ENCODE peak calls at places on chromosomes 12 and 14, in eight cellular contexts. E is NCI-H510A treated with DMSO at 0.1 percent for 48 hours; B is cardiac fibroblast; F is T47D; X is NCI-H748 treated with DMSO at 0.1 percent for 48 hours; T is CD8-positive, alpha-beta T cell; S is islet precursor cell; A is mammary epithelial cell. R is an unnamed sample.

GRCh38 chr14:53954551-53955233 is 1.9 kb downstream of the BMP4 start:
- DNase-seq in T (no peak), X (no peak), B (peak), E (no peak), A (peak), S (no peak), F (peak), R (peak)

GRCh38 chr14:43022094-43022800 is 1415.6 kb downstream of the LRFN5 start:
- DNase-seq in F (no peak), E (no peak), X (no peak), T (no peak), B (no peak), A (no peak), S (no peak), R (no peak)

GRCh38 chr12:386651-387050 is 2.5 kb downstream of the KDM5A start:
- DNase-seq in E (no peak), X (no peak), S (no peak), B (peak), F (peak), T (no peak), A (peak), R (peak)

GRCh38 chr12:43835264-43835655 is 621 bp upstream of the TMEM117 start:
- DNase-seq in S (no peak), T (no peak), E (no peak), B (peak), F (no peak), A (no peak), X (no peak), R (peak)

GRCh38 chr12:122990961-122991622 is 10.6 kb downstream of the ARL6IP4 start:
- DNase-seq in E (no peak), T (no peak), F (no peak), X (no peak), B (no peak), S (no peak), A (no peak), R (no peak)

GRCh38 chr12:112524676-112525425 is 106.1 kb downstream of the PTPN11 start:
- DNase-seq in T (no peak), F (peak), E (no peak), X (no peak), B (peak), A (peak), S (peak), R (peak)

GRCh38 chr12:68572650-68573049 is 38.0 kb upstream of the RAP1B start:
- DNase-seq in S (no peak), X (no peak), T (no peak), F (no peak), A (no peak), E (no peak), B (no peak), R (peak)

GRCh38 chr14:95255487-95255886 is 64.2 kb downstream of the CLMN start:
- DNase-seq in F (peak), X (peak), B (peak), T (no peak), S (peak), E (peak), A (peak), R (peak)

GRCh38 chr14:33954016-33954598 is 3.2 kb upstream of the EGLN3 start:
- DNase-seq in S (no peak), B (no peak), A (no peak), E (no peak), T (no peak), X (no peak), F (no peak), R (no peak)

GRCh38 chr14:28779416-28779941 is 12.9 kb downstream of the FOXG1 start:
- DNase-seq in X (no peak), F (no peak), A (no peak), S (no peak), E (no peak), B (no peak), T (no peak), R (no peak)

GRCh38 chr12:5748027-5748426 is 197.0 kb downstream of the ANO2 start:
- DNase-seq in X (no peak), B (no peak), E (no peak), A (no peak), S (no peak), T (no peak), F (no peak), R (no peak)

GRCh38 chr14:24377126-24377525 is 9.1 kb downstream of the NFATC4 start:
- DNase-seq in A (no peak), T (no peak), B (no peak), E (peak), X (no peak), S (no peak), F (no peak), R (no peak)

GRCh38 chr12:110281549-110282342 is 699 bp downstream of the ATP2A2 start:
- DNase-seq in T (peak), A (peak), E (peak), S (peak), X (no peak), F (peak), B (peak), R (peak)

GRCh38 chr14:98130691-98131090 is 1141.3 kb downstream of the BCL11B start:
- DNase-seq in X (no peak), F (no peak), B (no peak), E (no peak), S (no peak), A (peak), T (no peak), R (no peak)

GRCh38 chr12:116910645-116911449 is at the start of gene FBXW8:
- DNase-seq in X (peak), S (peak), B (peak), E (peak), T (peak), A (peak), F (peak), R (peak)

GRCh38 chr12:15982071-15982470 is 70.9 kb downstream of the DERA start:
- DNase-seq in X (no peak), F (no peak), A (no peak), S (no peak), B (no peak), T (no peak), E (no peak), R (peak)

GRCh38 chr12:124379938-124380754 is 85.3 kb downstream of the RFLNA start:
- DNase-seq in X (no peak), F (no peak), E (no peak), S (peak), B (peak), T (no peak), A (peak), R (peak)

GRCh38 chr12:78185651-78186050 is 355.0 kb downstream of the NAV3 start:
- DNase-seq in S (no peak), X (no peak), A (no peak), B (no peak), T (no peak), E (no peak), F (no peak), R (no peak)

GRCh38 chr12:10716704-10717315 is 6.3 kb downstream of the YBX3 start:
- DNase-seq in A (peak), S (peak), E (no peak), T (no peak), F (peak), X (no peak), B (peak), R (peak)

GRCh38 chr14:51613436-51613835 is 38.3 kb upstream of the FRMD6 start:
- DNase-seq in S (no peak), T (no peak), F (no peak), E (no peak), A (no peak), B (no peak), X (no peak), R (no peak)

GRCh38 chr12:65568517-65568916 is 255.8 kb upstream of the HMGA2 start:
- DNase-seq in S (no peak), A (peak), X (no peak), B (peak), T (no peak), F (peak), E (no peak), R (peak)

GRCh38 chr12:115190191-115190590 is 506.2 kb upstream of the TBX3 start:
- DNase-seq in T (no peak), E (no peak), S (no peak), X (no peak), A (no peak), F (no peak), B (no peak), R (no peak)

GRCh38 chr12:2957816-2958431 is 1.3 kb upstream of the TEAD4 start:
- DNase-seq in S (no peak), X (no peak), F (no peak), A (peak), T (no peak), B (no peak), E (peak), R (no peak)

GRCh38 chr14:99137001-99137700 is 134.8 kb downstream of the BCL11B start:
- DNase-seq in X (no peak), B (no peak), F (no peak), S (peak), T (no peak), A (no peak), E (no peak), R (no peak)

GRCh38 chr12:114015851-114016250 is 49.7 kb upstream of the RBM19 start:
- DNase-seq in X (no peak), E (no peak), F (no peak), B (no peak), T (no peak), S (no peak), A (no peak), R (no peak)

GRCh38 chr12:100138048-100138907 is 4.4 kb downstream of the BLTP3B start:
- DNase-seq in F (peak), B (peak), E (no peak), S (no peak), A (peak), T (no peak), X (no peak), R (peak)

GRCh38 chr12:49092086-49092815 is 2.4 kb downstream of the DHH start:
- DNase-seq in X (no peak), F (peak), S (peak), B (no peak), E (peak), A (peak), T (peak), R (no peak)

GRCh38 chr12:29782285-29782820 is 1.4 kb downstream of the TMTC1 start:
- DNase-seq in B (peak), S (no peak), X (peak), F (no peak), E (peak), A (peak), T (no peak), R (peak)

GRCh38 chr12:126747530-126748149 is 1519.3 kb upstream of the TMEM132C start:
- DNase-seq in S (peak), F (peak), B (peak), E (peak), X (peak), A (no peak), T (peak), R (peak)

R was measured in fibroblast of the aortic adventitia.